ENCODE peak calls at places on chromosomes 1 and 21, in six cellular contexts. S is breast epithelium, J is heart left ventricle, R is uterus, E is right lobe of liver, N is IMR-90. P is an unnamed sample.

GRCh38 chr1:215749423-215749822 is 182.3 kb downstream of the KCTD3 start:
- DNase-seq in R (no peak), J (no peak), S (no peak), N (peak; percentile 90), E (no peak), P (no peak)

GRCh38 chr1:35660581-35661473 is 19.5 kb upstream of the PSMB2 start:
- DNase-seq in J (no peak), N (peak; percentile 75), R (no peak), E (no peak), S (no peak), P (peak; percentile 19)

GRCh38 chr1:35885961-35886558 is 3.1 kb downstream of the AGO1 start:
- DNase-seq in S (no peak), R (no peak), E (no peak), J (no peak), N (no peak), P (no peak)

GRCh38 chr1:224434447-224435317 is at the start of gene WDR26:
- DNase-seq in E (peak; percentile 88), R (peak; percentile 66), J (peak; percentile 85), S (peak; percentile 77), N (peak; percentile 80), P (peak; percentile 91)

GRCh38 chr1:224333939-224334701 is 4.1 kb upstream of the NVL start:
- DNase-seq in S (no peak), E (no peak), J (no peak), R (no peak), N (peak; percentile 47), P (peak; percentile 52)

GRCh38 chr1:80392529-80392928 is 1386.0 kb upstream of the ADGRL4 start:
- DNase-seq in R (no peak), J (no peak), E (no peak), S (no peak), N (no peak), P (no peak)

GRCh38 chr1:231162300-231162969 is 577 bp downstream of the TRIM67 start:
- DNase-seq in E (no peak), N (peak; percentile 26), S (no peak), R (no peak), J (peak; percentile 36), P (peak; percentile 79)

GRCh38 chr21:44932366-44933181 is 7.3 kb upstream of the SLX9 start:
- DNase-seq in J (no peak), S (no peak), N (no peak), R (no peak), E (peak; percentile 78), P (peak; percentile 47)

GRCh38 chr1:180131510-180131909 is 23.2 kb upstream of the QSOX1 start:
- DNase-seq in E (no peak), S (no peak), R (no peak), N (peak; percentile 98), J (no peak), P (no peak)

GRCh38 chr21:37916795-37917142 is 512 bp upstream of the KCNJ6 start:
- DNase-seq in J (no peak), E (no peak), N (no peak), S (no peak), R (no peak), P (peak; percentile 4)

GRCh38 chr1:175267716-175268416 is 75.3 kb upstream of the KIAA0040 start:
- DNase-seq in R (peak; percentile 68), J (peak; percentile 76), S (no peak), N (no peak), E (no peak), P (no peak)

GRCh38 chr21:39313042-39313456 is 383 bp downstream of the BRWD1 start:
- DNase-seq in N (no peak), E (peak; percentile 68), J (no peak), R (peak; percentile 36), S (no peak), P (no peak)

GRCh38 chr21:39313457-39314154 is at the start of gene BRWD1:
- DNase-seq in S (peak; percentile 53), J (peak; percentile 88), R (peak; percentile 77), E (peak; percentile 82), N (peak; percentile 81), P (peak; percentile 97)

GRCh38 chr21:39316062-39316461 is 2.6 kb upstream of the BRWD1 start:
- DNase-seq in E (no peak), R (no peak), N (no peak), S (no peak), J (no peak), P (no peak)

GRCh38 chr21:39315603-39316002 is 2.2 kb upstream of the BRWD1 start:
- DNase-seq in J (no peak), R (no peak), E (no peak), N (no peak), S (no peak), P (no peak)

DNA sequence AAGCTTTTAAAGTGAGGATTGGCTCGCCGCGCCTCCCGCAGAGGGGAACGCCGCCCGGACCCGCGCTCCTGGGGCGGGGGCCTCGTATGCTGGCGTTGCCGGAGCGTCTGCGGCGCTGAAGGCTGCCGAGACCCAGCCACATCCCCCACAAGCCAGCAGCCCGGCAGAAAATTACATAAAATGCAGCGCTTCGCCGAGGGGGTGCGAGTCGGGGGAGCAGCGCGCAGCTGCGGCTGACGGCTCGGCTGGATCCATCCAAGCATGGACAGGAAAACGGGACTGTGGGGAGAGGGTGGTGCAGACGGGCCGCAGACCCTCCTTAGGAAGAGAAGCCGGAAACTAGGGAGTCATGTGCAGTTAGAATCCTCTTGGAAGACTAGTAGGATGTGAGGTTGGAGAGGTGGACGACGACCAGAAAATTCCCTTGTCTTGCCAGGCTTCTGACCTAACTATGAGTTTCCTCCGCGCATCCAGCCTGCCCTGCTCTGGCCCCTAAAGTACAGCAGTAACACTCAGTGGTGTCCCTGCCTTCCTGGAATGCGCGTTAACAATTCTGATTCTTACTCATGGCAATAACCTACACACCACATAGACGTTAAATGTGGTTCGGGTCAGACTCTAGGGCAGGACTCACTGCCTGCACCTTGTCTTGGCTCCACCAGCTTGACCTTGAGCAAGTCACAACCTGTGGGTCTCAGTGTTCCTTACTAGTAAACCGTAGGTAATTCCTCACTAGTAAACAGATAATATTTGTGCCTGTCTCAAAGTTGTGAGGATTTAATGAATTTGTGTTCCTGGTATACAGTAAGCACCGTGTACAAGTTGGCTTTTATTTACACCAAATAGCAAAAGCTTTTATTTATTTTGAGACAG is 959 bp upstream of the BRWD1 start:
- DNase-seq in S (no peak), J (peak; percentile 46), R (peak; percentile 43), E (no peak), N (peak; percentile 65), P (peak; percentile 57)
- TF ChIP-seq POLR2A in S (no peak), J (no peak), R (no peak), E (no peak), N (no peak), P (no peak)

GRCh38 chr1:30749691-30750583 is 7.6 kb downstream of the LAPTM5 start:
- DNase-seq in J (no peak), S (no peak), E (no peak), R (no peak), N (no peak), P (no peak)

GRCh38 chr1:30752651-30752908 is 5.0 kb downstream of the LAPTM5 start:
- DNase-seq in J (no peak), E (no peak), N (no peak), R (no peak), S (no peak), P (no peak)

GRCh38 chr1:30748699-30749401 is 8.7 kb downstream of the LAPTM5 start:
- DNase-seq in S (no peak), N (no peak), J (no peak), E (no peak), R (no peak), P (no peak)

GRCh38 chr1:30751830-30752650 is 5.5 kb downstream of the LAPTM5 start:
- DNase-seq in R (no peak), J (no peak), N (no peak), S (no peak), E (no peak), P (no peak)

GRCh38 chr1:30750751-30751291 is 6.8 kb downstream of the LAPTM5 start:
- DNase-seq in J (no peak), N (no peak), S (no peak), R (no peak), E (no peak), P (no peak)
- TF ChIP-seq POLR2A in J (no peak), N (no peak), S (no peak), R (no peak), E (no peak), P (no peak)

GRCh38 chr1:41017141-41018024 is 4.1 kb downstream of the SLFNL1 start:
- DNase-seq in S (no peak), J (no peak), E (no peak), R (no peak), N (no peak), P (no peak)
- TF ChIP-seq POLR2A in S (no peak), J (no peak), E (no peak), R (no peak), N (no peak), P (no peak)

GRCh38 chr1:26529655-26530539 is at the start of gene RPS6KA1:
- DNase-seq in N (peak; percentile 11), S (peak; percentile 37), J (peak; percentile 51), E (peak; percentile 77), R (peak; percentile 49), P (peak; percentile 82)
- TF ChIP-seq POLR2A in N (no peak), S (no peak), J (no peak), E (peak; percentile 82), R (peak; percentile 40), P (peak; percentile 50)

GRCh38 chr1:1560178-1560577 is 14.5 kb downstream of the SSU72 start:
- DNase-seq in S (no peak), J (no peak), E (no peak), N (no peak), R (no peak), P (no peak)
- TF ChIP-seq POLR2A in S (no peak), J (no peak), E (no peak), N (no peak), R (no peak), P (peak; percentile 6)

DNA sequence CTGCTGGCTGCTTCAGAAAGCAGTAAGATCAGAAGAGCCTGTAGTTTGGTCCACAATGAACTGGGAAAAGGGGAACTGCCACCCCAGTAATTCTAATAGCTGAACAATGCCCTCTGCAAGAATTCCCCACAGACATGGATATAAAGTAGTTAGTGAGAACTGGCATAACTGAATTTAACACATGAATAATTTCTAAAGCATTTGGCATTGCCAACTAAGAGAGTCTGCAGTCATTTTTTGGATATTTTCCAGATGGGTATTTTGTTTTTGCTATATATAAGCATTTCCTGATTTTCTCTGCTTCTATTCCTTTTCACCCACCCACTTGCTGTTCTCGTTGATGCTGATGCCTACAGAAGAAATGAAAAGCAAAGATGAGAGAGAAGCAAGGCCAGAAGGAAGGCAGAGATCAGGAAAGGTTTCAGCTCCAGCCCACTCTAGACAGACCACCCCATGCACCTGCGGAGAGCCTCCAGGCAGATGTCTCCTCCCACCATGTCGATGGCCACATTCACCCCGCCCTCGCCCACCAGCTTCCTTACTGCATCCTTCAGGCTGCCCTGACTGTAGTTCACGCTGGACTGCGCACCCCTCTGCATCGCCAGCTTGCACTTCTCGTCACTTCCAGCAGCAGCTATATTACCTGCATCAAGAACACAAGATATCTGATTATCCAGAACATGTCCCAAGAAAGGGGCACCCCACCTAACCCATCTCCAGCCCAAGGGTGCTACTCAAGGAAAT is 55.9 kb upstream of the SEC16B start:
- DNase-seq in R (no peak), J (no peak), E (no peak), N (no peak), S (no peak), P (no peak)
- TF ChIP-seq POLR2A in R (no peak), J (no peak), E (no peak), N (no peak), S (no peak), P (no peak)

GRCh38 chr1:117632269-117633067 is 26.6 kb downstream of the TENT5C start:
- DNase-seq in E (no peak), R (no peak), S (no peak), N (no peak), J (no peak), P (no peak)
- TF ChIP-seq POLR2A in E (no peak), R (no peak), S (no peak), N (no peak), J (no peak), P (no peak)

GRCh38 chr1:7152655-7153054 is 367.4 kb downstream of the CAMTA1 start:
- DNase-seq in J (no peak), R (no peak), S (no peak), N (no peak), E (no peak), P (no peak)
- TF ChIP-seq POLR2A in J (no peak), R (no peak), S (no peak), N (no peak), E (no peak), P (no peak)

P was measured in erythroblast.